ENCODE peak calls at places on chromosomes 16 and 17, in nine cellular contexts. H is GM12878; W is AG04450; L is AG09309; R is progenitor cell of endocrine pancreas; T is fibroblast of lung; F is uterus; U is activated CD8-positive, alpha-beta T cell treated with anti-CD3 and anti-CD28 coated beads for 36 hours; Z is WERI-Rb-1. Y is an unnamed sample.

GRCh38 chr16:1428511-1428910 is 2.4 kb upstream of the PERCC1 start:
- DNase-seq in F (no peak), L (no peak), H (no peak), W (no peak), T (peak; percentile 10), Z (no peak), R (no peak), U (peak; percentile 73), Y (no peak)

GRCh38 chr16:49484936-49485335 is 111.3 kb downstream of the C16orf78 start:
- DNase-seq in W (no peak), T (no peak), F (no peak), H (no peak), L (no peak), Z (no peak), U (no peak), R (no peak), Y (no peak)

GRCh38 chr16:84687715-84688114 is 12.1 kb upstream of the USP10 start:
- DNase-seq in L (peak; percentile 88), U (peak; percentile 20), R (no peak), H (peak; percentile 76), W (peak; percentile 67), T (peak; percentile 94), Z (no peak), F (no peak), Y (peak; percentile 56)

GRCh38 chr17:29295420-29295819 is 1.5 kb upstream of the NUFIP2 start:
- DNase-seq in R (no peak), U (no peak), T (no peak), L (no peak), W (no peak), H (no peak), F (no peak), Z (no peak), Y (no peak)

GRCh38 chr16:69741951-69742904 is 12.5 kb downstream of the NOB1 start:
- DNase-seq in F (peak; percentile 69), L (no peak), H (no peak), Z (no peak), T (peak; percentile 21), W (no peak), R (no peak), U (no peak), Y (no peak)

GRCh38 chr17:80780381-80781187 is 211.1 kb upstream of the CHMP6 start:
- DNase-seq in F (no peak), T (no peak), W (no peak), L (no peak), Z (peak; percentile 39), U (peak; percentile 63), H (peak; percentile 61), R (no peak), Y (peak; percentile 83)

GRCh38 chr16:57260294-57260929 is 15.4 kb downstream of the ARL2BP start:
- DNase-seq in W (peak; percentile 50), R (no peak), H (peak; percentile 42), U (peak; percentile 59), F (no peak), T (peak; percentile 79), L (no peak), Z (no peak), Y (peak; percentile 66)

GRCh38 chr17:76753061-76753961 is 15.4 kb downstream of the MFSD11 start:
- DNase-seq in W (no peak), F (no peak), R (no peak), T (no peak), U (no peak), L (no peak), Z (no peak), H (no peak), Y (no peak)

GRCh38 chr17:67477687-67478086 is 100.6 kb downstream of the PITPNC1 start:
- DNase-seq in H (no peak), U (peak; percentile 87), R (no peak), F (no peak), T (peak; percentile 69), Z (no peak), W (no peak), L (no peak), Y (no peak)

GRCh38 chr16:68062910-68063393 is 22.2 kb upstream of the NFATC3 start:
- DNase-seq in L (no peak), T (no peak), Z (no peak), U (peak; percentile 84), F (no peak), W (no peak), R (no peak), H (no peak), Y (no peak)

GRCh38 chr17:38559880-38560230 is 45.9 kb downstream of the SRCIN1 start:
- DNase-seq in L (no peak), R (no peak), Z (peak; percentile 74), T (no peak), F (no peak), W (no peak), U (no peak), H (no peak), Y (no peak)

GRCh38 chr17:77230436-77230830 is 89.7 kb downstream of the SEC14L1 start:
- DNase-seq in R (no peak), Z (no peak), F (no peak), U (no peak), W (no peak), T (no peak), H (no peak), L (no peak), Y (no peak)

GRCh38 chr16:65689726-65690125 is 567.9 kb upstream of the CDH11 start:
- DNase-seq in T (peak; percentile 45), W (no peak), L (no peak), U (no peak), Z (no peak), H (no peak), R (no peak), F (no peak), Y (no peak)

GRCh38 chr17:80025140-80025539 is 10.5 kb downstream of the TBC1D16 start:
- DNase-seq in L (no peak), H (no peak), F (no peak), U (no peak), T (no peak), Z (peak; percentile 100), R (no peak), W (no peak), Y (no peak)

GRCh38 chr16:1674751-1675664 is 3.1 kb upstream of the JPT2 start:
- DNase-seq in Z (no peak), W (peak; percentile 27), F (no peak), T (peak; percentile 87), L (no peak), R (no peak), U (no peak), H (no peak), Y (no peak)

GRCh38 chr17:1322469-1322868 is 43.0 kb downstream of the TRARG1 start:
- DNase-seq in F (no peak), H (no peak), L (no peak), Z (no peak), R (no peak), U (no peak), W (no peak), T (no peak), Y (no peak)

DNA sequence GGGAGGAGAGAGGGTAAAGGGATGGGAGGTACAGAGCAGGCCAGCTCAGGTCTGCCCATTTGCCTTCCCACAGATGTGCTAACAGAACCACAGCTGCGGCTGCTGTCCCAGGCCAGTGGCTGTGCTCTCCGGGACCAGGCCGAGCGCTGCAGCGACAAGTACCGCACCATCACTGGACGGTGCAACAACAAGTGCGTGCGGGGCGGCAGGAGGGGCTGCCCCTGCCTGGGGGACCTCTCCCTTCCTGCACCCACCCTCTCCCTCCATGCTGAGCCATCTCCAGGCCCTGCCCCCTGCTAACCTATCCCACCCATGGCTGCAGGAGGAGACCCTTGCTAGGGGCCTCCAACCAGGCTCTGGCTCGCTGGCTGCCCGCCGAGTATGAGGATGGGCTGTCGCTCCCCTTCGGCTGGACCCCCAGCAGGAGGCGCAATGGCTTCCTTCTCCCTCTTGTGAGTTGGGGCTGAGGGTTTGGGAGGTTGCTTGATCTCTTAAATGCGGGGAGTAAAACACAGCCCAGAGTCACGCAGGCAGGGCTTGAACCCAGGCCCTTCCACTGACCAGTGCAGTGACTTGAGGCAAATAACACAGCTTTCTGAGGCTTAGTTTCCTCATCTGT is 1.2 kb downstream of the EPX start:
- DNase-seq in R (no peak), U (no peak), F (no peak), H (no peak), Z (no peak), W (no peak), T (no peak), L (no peak), Y (no peak)
- TF ChIP-seq CTCF in R (no peak), U (no peak), F (no peak), H (peak; percentile 3), Z (peak; percentile 36), W (no peak), T (no peak), L (no peak), Y (no peak)

DNA sequence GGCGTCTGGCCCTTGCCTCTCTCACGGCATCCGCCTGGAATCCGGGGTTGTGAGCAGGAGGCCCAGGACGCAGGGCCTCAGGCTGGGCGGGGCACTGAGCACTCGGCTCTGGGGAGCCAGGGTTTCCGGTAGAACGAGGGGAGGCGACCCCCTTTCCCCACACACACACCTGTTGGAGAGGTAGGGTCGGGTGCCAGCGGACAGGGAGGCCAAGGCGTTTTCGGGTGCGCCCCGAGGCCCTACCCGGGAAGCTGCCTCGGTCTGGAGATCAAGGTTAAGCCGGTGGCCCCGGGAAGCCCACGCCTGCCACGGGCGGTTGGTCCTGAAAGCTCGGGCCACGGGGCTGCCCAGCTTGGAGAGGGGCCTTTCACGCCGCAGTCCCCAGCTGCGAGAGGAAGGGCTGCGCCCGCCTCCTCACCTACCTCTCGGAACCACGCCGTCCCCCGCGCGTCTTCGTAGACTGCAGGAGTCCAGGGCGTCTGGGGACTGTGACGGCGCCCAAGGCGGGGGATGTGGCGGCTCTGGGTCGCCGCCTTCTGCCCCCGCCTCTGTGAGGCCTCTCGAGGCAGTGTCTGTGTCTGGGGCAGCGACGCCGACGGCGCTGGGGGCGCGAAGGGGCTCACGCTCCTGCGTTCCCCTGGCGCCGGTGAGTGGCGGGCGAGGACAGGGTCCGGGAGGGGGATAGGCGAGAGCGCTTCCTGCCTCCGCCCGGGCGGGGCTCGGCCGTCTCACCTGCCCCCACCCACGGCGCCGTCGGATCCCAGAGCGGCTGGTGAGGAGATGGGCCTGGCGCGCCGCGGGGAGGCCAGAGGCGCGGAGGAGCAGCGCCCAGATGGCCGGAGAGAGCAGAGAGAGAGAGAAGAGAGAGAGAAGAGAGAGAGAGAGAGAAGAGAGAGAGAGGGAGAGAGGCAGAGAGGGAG is 20.3 kb upstream of the HOXB9 start:
- DNase-seq in U (peak; percentile 44), W (no peak), H (no peak), Z (no peak), R (no peak), T (no peak), F (no peak), L (no peak), Y (peak; percentile 75)
- TF ChIP-seq CTCF in U (no peak), W (no peak), H (no peak), Z (no peak), R (no peak), T (no peak), F (no peak), L (no peak), Y (no peak)

DNA sequence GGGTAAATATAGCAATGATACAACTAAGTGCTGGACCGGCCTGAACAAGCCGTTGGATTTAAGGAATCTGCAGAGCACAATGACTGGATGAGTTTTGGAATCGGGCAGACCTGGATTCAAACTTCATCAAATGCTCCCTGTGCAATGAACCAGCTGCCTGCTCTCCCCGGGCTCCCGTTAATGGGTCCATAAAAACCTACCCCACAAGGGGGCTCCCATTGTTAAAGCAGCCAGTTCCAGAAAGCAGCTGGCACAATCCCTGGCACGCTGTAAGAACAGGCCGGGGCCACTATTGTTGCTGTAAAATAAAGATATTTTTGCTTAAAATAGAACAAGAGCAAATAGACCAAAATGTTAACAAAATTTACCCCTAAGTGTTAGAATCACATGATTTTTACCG is 131.9 kb downstream of the C16orf95 start:
- DNase-seq in U (no peak), W (no peak), Z (no peak), L (no peak), R (no peak), H (no peak), T (no peak), F (no peak), Y (no peak)
- TF ChIP-seq CTCF in U (no peak), W (peak; percentile 20), Z (no peak), L (peak; percentile 31), R (no peak), H (no peak), T (peak; percentile 28), F (no peak), Y (no peak)

GRCh38 chr17:42388381-42389134 is at the start of gene STAT3:
- DNase-seq in T (peak; percentile 99), R (peak; percentile 100), F (peak; percentile 100), W (peak; percentile 99), H (peak; percentile 100), L (peak; percentile 99), Z (peak; percentile 100), U (peak; percentile 100), Y (peak; percentile 98)
- TF ChIP-seq CTCF in T (no peak), R (no peak), F (peak; percentile 21), W (no peak), H (no peak), L (no peak), Z (no peak), U (no peak), Y (no peak)

Y was measured in GM20000.